ENCODE peak calls at places on chromosomes 12 and 14, in seven cellular contexts. N is transverse colon; B is Peyer's patch; E is heart left ventricle; U is CD8-positive, alpha-beta T cell; C is tibial nerve; Y is GM12878. O is an unnamed sample.

GRCh38 chr14:100730530-100730929 is 3.8 kb downstream of the DLK1 start:
- DNase-seq in U (no peak), N (no peak), E (no peak), Y (no peak), B (no peak), C (no peak), O (no peak)

GRCh38 chr14:63663428-63664142 is 21.9 kb upstream of the WDR89 start:
- DNase-seq in N (no peak), B (peak; percentile 59), U (no peak), C (no peak), E (no peak), Y (no peak), O (peak; percentile 65)

GRCh38 chr12:128976120-128976519 is 122.8 kb downstream of the GLT1D1 start:
- DNase-seq in E (no peak), U (no peak), Y (no peak), C (no peak), N (peak; percentile 65), B (no peak), O (no peak)

GRCh38 chr14:44699391-44699790 is 192.3 kb upstream of the FSCB start:
- DNase-seq in N (no peak), Y (no peak), B (no peak), U (no peak), E (no peak), C (no peak), O (no peak)

GRCh38 chr12:11882301-11883019 is 188.3 kb upstream of the BCL2L14 start:
- DNase-seq in U (no peak), Y (peak; percentile 39), E (no peak), B (no peak), N (peak; percentile 51), C (no peak), O (no peak)

GRCh38 chr12:95574799-95575452 is 23.6 kb upstream of the USP44 start:
- DNase-seq in Y (no peak), B (no peak), E (no peak), U (no peak), N (no peak), C (no peak), O (no peak)

GRCh38 chr12:64621257-64621942 is 11.1 kb downstream of the RASSF3 start:
- DNase-seq in U (no peak), Y (peak; percentile 91), C (no peak), E (no peak), B (no peak), N (no peak), O (no peak)

GRCh38 chr12:24008166-24008565 is 58.7 kb upstream of the SOX5 start:
- DNase-seq in N (no peak), C (no peak), U (no peak), E (no peak), B (no peak), Y (no peak), O (no peak)

GRCh38 chr12:132259872-132260695 is 69.3 kb downstream of the GALNT9 start:
- DNase-seq in E (no peak), Y (no peak), B (no peak), C (no peak), U (no peak), N (no peak), O (no peak)

GRCh38 chr12:74108729-74109128 is 428.9 kb upstream of the ATXN7L3B start:
- DNase-seq in C (no peak), Y (no peak), B (no peak), U (no peak), E (no peak), N (no peak), O (no peak)

GRCh38 chr14:101960225-101960624 is 4.1 kb upstream of the DYNC1H1 start:
- DNase-seq in C (no peak), U (no peak), B (peak; percentile 47), E (no peak), N (no peak), Y (no peak), O (peak; percentile 58)

GRCh38 chr14:86296173-86296572 is 766.2 kb downstream of the FLRT2 start:
- DNase-seq in N (no peak), Y (no peak), B (no peak), E (no peak), U (no peak), C (no peak), O (peak; percentile 73)

GRCh38 chr14:68951051-68951797 is 27.9 kb downstream of the ACTN1 start:
- DNase-seq in Y (no peak), U (no peak), N (peak; percentile 86), E (peak; percentile 86), B (peak; percentile 80), C (peak; percentile 81), O (peak; percentile 75)

GRCh38 chr12:93789767-93790166 is 112.6 kb downstream of the CRADD start:
- DNase-seq in B (no peak), U (no peak), Y (no peak), C (no peak), E (no peak), N (no peak), O (no peak)

GRCh38 chr12:101042211-101042610 is 167.8 kb downstream of the SLC5A8 start:
- DNase-seq in B (no peak), E (no peak), N (no peak), U (no peak), C (no peak), Y (no peak), O (no peak)

GRCh38 chr12:101045486-101046474 is 164.3 kb downstream of the SLC5A8 start:
- DNase-seq in Y (no peak), N (no peak), C (no peak), E (no peak), B (no peak), U (no peak), O (no peak)

GRCh38 chr12:101040936-101041335 is 169.1 kb downstream of the SLC5A8 start:
- DNase-seq in C (no peak), B (no peak), E (no peak), U (no peak), Y (no peak), N (no peak), O (no peak)

GRCh38 chr12:101047652-101048051 is 162.4 kb downstream of the SLC5A8 start:
- DNase-seq in N (no peak), U (no peak), C (no peak), E (no peak), B (no peak), Y (no peak), O (no peak)

GRCh38 chr12:101044512-101045074 is 165.4 kb downstream of the SLC5A8 start:
- DNase-seq in U (no peak), Y (no peak), E (no peak), N (no peak), C (no peak), B (no peak), O (no peak)
- H3K4me1 ChIP-seq in U (no peaks in the 10 kb centered on the region), Y (no peaks in the 10 kb centered on the region), E (no peaks in the 10 kb centered on the region), N (no peaks in the 10 kb centered on the region), C (no peaks in the 10 kb centered on the region), B (no peaks in the 10 kb centered on the region), O (no peaks in the 10 kb centered on the region)

DNA sequence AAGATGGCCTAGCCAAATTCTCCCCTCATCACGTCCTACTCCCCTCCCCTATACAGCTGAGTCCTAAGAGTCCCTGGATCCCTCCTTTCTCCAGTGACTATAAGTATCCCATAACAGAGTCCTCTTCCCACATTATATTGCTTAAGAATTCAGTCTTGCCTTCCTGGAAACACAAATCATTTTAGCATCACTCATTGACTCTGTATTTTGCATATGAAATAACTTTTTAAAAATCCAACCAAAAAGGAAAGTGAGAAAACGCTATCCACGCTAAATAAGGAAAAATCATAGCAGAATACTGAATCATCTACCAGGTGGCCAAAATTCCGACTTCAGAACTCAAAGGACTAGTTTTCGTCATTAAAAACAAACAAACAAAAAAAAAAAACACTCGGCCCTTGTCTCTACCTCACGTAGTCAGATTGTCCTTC is 130.2 kb downstream of the GCH1 start:
- DNase-seq in C (no peak), U (no peak), Y (no peak), E (no peak), N (no peak), B (no peak), O (no peak)
- H3K4me3 ChIP-seq in C (no peak overlapping the region), U (no peak overlapping the region), Y (no peak overlapping the region), E (no peak overlapping the region), N (no peak overlapping the region), B (no peak overlapping the region), O (no peak overlapping the region)

GRCh38 chr14:105938959-105939358 is 412.6 kb downstream of the TMEM121 start:
- DNase-seq in B (no peak), N (no peak), Y (no peak), U (no peak), C (no peak), E (no peak), O (no peak)

GRCh38 chr14:105938055-105938863 is 411.9 kb downstream of the TMEM121 start:
- DNase-seq in N (no peak), C (no peak), U (no peak), Y (no peak), B (no peak), E (peak; percentile 36), O (no peak)

GRCh38 chr14:105935384-105935783 is 409.0 kb downstream of the TMEM121 start:
- DNase-seq in Y (no peak), E (peak; percentile 29), N (no peak), C (no peak), U (no peak), B (no peak), O (no peak)

GRCh38 chr14:105939810-105940508 is 413.6 kb downstream of the TMEM121 start:
- DNase-seq in N (no peak), Y (no peak), E (no peak), C (no peak), B (peak; percentile 39), U (no peak), O (no peak)

GRCh38 chr14:105937253-105938054 is 411.1 kb downstream of the TMEM121 start:
- DNase-seq in Y (no peak), B (peak; percentile 35), N (no peak), E (peak; percentile 30), U (no peak), C (no peak), O (no peak)
- TF ChIP-seq CTCF in Y (no peak), B (no peak), N (no peak), E (no peak), U (no peak), C (no peak), O (peak; percentile 28)

GRCh38 chr14:64825498-64825897 is 54.2 kb downstream of the SPTB start:
- DNase-seq in N (no peak), C (no peak), U (no peak), Y (no peak), E (no peak), B (no peak), O (no peak)
- H3K4me1 ChIP-seq in N (peaks cover 4% of the 10 kb centered on the region), C (peaks cover 7% of the 10 kb centered on the region), U (no peaks in the 10 kb centered on the region), Y (no peaks in the 10 kb centered on the region), E (peaks cover 21% of the 10 kb centered on the region), B (no peaks in the 10 kb centered on the region), O (peaks cover 3% of the 10 kb centered on the region)

GRCh38 chr14:26775765-26776577 is 178.1 kb upstream of the NOVA1 start:
- DNase-seq in C (no peak), N (no peak), E (no peak), B (no peak), Y (no peak), U (no peak), O (no peak)
- H3K4me3 ChIP-seq in C (no peak overlapping the region), N (no peak overlapping the region), E (no peak overlapping the region), B (no peak overlapping the region), Y (no peak overlapping the region), U (no peak overlapping the region), O (no peak overlapping the region)